ENCODE peak calls at places on chromosomes 12 and 14, in eight cellular contexts. One of them, this sample, is unnamed.

GRCh38 chr12:108611884-108612415 is 14.1 kb upstream of the TMEM119 start:
- DNase-seq in choroid plexus epithelial cell: peak
- DNase-seq in endodermal cell: peak
- DNase-seq in psoas muscle: no peak
- DNase-seq in gastrocnemius medialis: no peak
- DNase-seq in kidney epithelial cell: peak
- DNase-seq in IMR-90: peak
- DNase-seq in cardiac muscle cell: peak
- DNase-seq in this sample: peak

GRCh38 chr12:52147983-52148540 is 43.8 kb downstream of the KRT80 start:
- DNase-seq in choroid plexus epithelial cell: peak
- DNase-seq in endodermal cell: no peak
- DNase-seq in psoas muscle: no peak
- DNase-seq in gastrocnemius medialis: no peak
- DNase-seq in kidney epithelial cell: no peak
- DNase-seq in IMR-90: no peak
- DNase-seq in cardiac muscle cell: peak
- DNase-seq in this sample: no peak

GRCh38 chr12:15851919-15852318 is 30.3 kb upstream of the STRAP start:
- DNase-seq in choroid plexus epithelial cell: no peak
- DNase-seq in endodermal cell: no peak
- DNase-seq in psoas muscle: no peak
- DNase-seq in gastrocnemius medialis: no peak
- DNase-seq in kidney epithelial cell: no peak
- DNase-seq in IMR-90: no peak
- DNase-seq in cardiac muscle cell: no peak
- DNase-seq in this sample: no peak

GRCh38 chr12:52080403-52081201 is 1.1 kb downstream of the SMIM41 start:
- DNase-seq in choroid plexus epithelial cell: no peak
- DNase-seq in endodermal cell: no peak
- DNase-seq in psoas muscle: no peak
- DNase-seq in gastrocnemius medialis: no peak
- DNase-seq in kidney epithelial cell: no peak
- DNase-seq in IMR-90: no peak
- DNase-seq in cardiac muscle cell: no peak
- DNase-seq in this sample: no peak

GRCh38 chr12:108401964-108402363 is 62.9 kb upstream of the CMKLR1 start:
- DNase-seq in choroid plexus epithelial cell: no peak
- DNase-seq in endodermal cell: no peak
- DNase-seq in psoas muscle: no peak
- DNase-seq in gastrocnemius medialis: no peak
- DNase-seq in kidney epithelial cell: no peak
- DNase-seq in IMR-90: no peak
- DNase-seq in cardiac muscle cell: no peak
- DNase-seq in this sample: no peak

GRCh38 chr14:53295985-53296582 is 143.0 kb upstream of the DDHD1 start:
- DNase-seq in choroid plexus epithelial cell: peak
- DNase-seq in endodermal cell: no peak
- DNase-seq in psoas muscle: no peak
- DNase-seq in gastrocnemius medialis: no peak
- DNase-seq in kidney epithelial cell: no peak
- DNase-seq in IMR-90: peak
- DNase-seq in cardiac muscle cell: peak
- DNase-seq in this sample: no peak

GRCh38 chr12:6684609-6685008 is 4.6 kb downstream of the ZNF384 start:
- DNase-seq in choroid plexus epithelial cell: no peak
- DNase-seq in endodermal cell: peak
- DNase-seq in psoas muscle: no peak
- DNase-seq in gastrocnemius medialis: no peak
- DNase-seq in kidney epithelial cell: no peak
- DNase-seq in IMR-90: peak
- DNase-seq in cardiac muscle cell: peak
- DNase-seq in this sample: no peak

GRCh38 chr12:50197297-50197727 is 30.1 kb upstream of the CERS5 start:
- DNase-seq in choroid plexus epithelial cell: peak
- DNase-seq in endodermal cell: no peak
- DNase-seq in psoas muscle: no peak
- DNase-seq in gastrocnemius medialis: no peak
- DNase-seq in kidney epithelial cell: no peak
- DNase-seq in IMR-90: no peak
- DNase-seq in cardiac muscle cell: peak
- DNase-seq in this sample: no peak

DNA sequence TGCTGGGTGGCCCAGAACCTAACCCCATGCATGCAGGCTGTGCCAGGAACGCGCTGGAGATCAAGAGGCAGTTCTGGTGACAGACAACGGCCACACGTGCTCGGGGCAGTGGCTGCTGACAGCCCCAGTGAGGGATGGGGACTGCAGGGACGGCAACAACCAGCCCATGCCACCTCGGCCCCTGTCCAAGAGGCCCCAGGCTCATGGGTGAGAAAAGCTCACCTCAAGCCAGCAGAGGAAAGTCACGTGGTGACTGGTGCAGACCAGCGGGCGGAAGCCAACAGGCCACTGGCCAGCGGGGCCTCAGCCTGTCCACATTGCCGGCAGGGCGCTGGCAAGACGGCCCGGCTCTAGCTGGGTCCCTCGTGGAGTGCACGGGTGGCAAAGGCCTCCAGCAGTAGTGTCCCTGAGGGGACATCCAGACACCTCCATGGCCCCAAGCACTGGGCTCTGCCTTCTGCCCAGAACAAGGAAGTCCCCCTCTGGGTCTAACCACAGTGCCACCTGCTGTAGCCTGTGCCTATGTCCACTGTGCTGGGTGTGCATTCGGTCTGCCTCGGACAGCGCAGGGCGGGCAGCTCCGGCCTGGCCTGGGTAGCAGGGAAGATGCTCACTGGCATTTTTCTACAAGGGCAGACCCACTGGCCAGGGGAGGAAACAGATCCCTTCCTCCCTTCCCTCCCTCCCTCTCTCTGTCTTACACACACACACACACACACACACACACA is 134.1 kb downstream of the NCOR2 start:
- DNase-seq in choroid plexus epithelial cell: no peak
- DNase-seq in endodermal cell: no peak
- DNase-seq in psoas muscle: peak
- DNase-seq in gastrocnemius medialis: peak
- DNase-seq in kidney epithelial cell: no peak
- DNase-seq in IMR-90: no peak
- DNase-seq in cardiac muscle cell: no peak
- DNase-seq in this sample: no peak
- TF ChIP-seq CTCF in choroid plexus epithelial cell: no peak
- TF ChIP-seq CTCF in endodermal cell: no peak
- TF ChIP-seq CTCF in psoas muscle: peak
- TF ChIP-seq CTCF in gastrocnemius medialis: peak
- TF ChIP-seq CTCF in kidney epithelial cell: no peak
- TF ChIP-seq CTCF in IMR-90: no peak
- TF ChIP-seq CTCF in cardiac muscle cell: no peak
- TF ChIP-seq CTCF in this sample: no peak

DNA sequence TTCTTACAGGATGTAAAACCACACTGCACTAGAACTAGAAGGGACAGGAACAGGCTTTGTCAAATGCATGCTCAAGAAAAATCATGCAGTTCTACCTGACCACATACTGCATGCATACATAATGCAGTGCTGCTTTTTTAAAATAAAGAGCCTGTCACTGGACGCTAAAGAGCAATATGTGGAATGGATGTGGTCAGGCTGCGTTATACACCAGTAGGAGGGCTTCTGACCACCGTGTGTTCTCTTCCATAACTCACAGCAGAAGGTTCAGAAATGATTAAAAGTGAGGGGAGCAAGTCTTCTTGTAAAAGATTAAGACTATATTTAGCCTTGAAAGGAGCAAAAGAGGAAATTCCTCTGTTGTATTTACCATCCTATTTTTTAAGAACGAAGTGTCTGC is 392.0 kb downstream of the EMP1 start:
- DNase-seq in choroid plexus epithelial cell: no peak
- DNase-seq in endodermal cell: peak
- DNase-seq in psoas muscle: no peak
- DNase-seq in gastrocnemius medialis: no peak
- DNase-seq in kidney epithelial cell: no peak
- DNase-seq in IMR-90: no peak
- DNase-seq in cardiac muscle cell: no peak
- DNase-seq in this sample: no peak
- TF ChIP-seq CTCF in choroid plexus epithelial cell: no peak
- TF ChIP-seq CTCF in endodermal cell: no peak
- TF ChIP-seq CTCF in psoas muscle: no peak
- TF ChIP-seq CTCF in gastrocnemius medialis: no peak
- TF ChIP-seq CTCF in kidney epithelial cell: no peak
- TF ChIP-seq CTCF in IMR-90: no peak
- TF ChIP-seq CTCF in cardiac muscle cell: no peak
- TF ChIP-seq CTCF in this sample: no peak

DNA sequence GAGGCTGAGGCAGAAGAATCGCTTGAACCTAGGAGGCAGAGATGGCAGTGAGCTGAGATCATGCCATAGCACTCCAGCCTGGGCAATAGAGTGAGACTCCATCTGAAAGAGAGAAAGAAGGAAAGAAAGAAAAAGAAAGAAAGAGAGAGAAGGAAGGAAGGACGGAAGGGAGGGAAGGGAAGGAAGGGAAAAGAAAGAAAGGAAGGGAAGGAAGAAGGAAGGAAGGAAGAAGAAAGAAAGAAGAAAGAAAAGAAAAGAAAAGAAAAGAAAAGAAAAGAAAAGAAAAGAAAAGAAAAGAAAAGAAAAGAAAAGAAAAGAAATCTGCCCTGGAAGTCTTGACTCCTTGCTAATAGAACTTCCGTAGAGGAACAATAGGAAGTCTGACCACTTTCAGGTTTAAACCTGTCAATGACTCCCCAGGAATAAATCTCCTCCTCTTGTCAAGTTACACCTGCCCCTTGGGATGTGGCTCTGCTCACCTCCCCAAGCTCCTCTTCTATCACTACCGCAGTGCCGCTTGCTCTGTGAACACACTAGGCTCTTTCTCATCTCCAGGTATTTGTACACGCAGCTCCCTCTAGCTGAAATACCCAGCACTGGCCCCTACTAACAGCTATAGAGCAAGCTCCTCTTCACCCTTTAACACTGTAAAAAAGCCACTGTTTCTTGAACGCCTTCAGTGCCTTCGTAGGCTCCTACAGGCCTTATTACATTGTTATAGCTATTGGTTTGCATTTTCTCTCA is 773.1 kb upstream of the TBX3 start:
- DNase-seq in choroid plexus epithelial cell: peak
- DNase-seq in endodermal cell: peak
- DNase-seq in psoas muscle: no peak
- DNase-seq in gastrocnemius medialis: no peak
- DNase-seq in kidney epithelial cell: no peak
- DNase-seq in IMR-90: no peak
- DNase-seq in cardiac muscle cell: no peak
- DNase-seq in this sample: no peak
- TF ChIP-seq CTCF in choroid plexus epithelial cell: peak
- TF ChIP-seq CTCF in endodermal cell: peak
- TF ChIP-seq CTCF in psoas muscle: no peak
- TF ChIP-seq CTCF in gastrocnemius medialis: no peak
- TF ChIP-seq CTCF in kidney epithelial cell: no peak
- TF ChIP-seq CTCF in IMR-90: no peak
- TF ChIP-seq CTCF in cardiac muscle cell: no peak
- TF ChIP-seq CTCF in this sample: peak

GRCh38 chr12:103331643-103332042 is 164.1 kb downstream of the C12orf42 start:
- DNase-seq in choroid plexus epithelial cell: no peak
- DNase-seq in endodermal cell: no peak
- DNase-seq in psoas muscle: no peak
- DNase-seq in gastrocnemius medialis: no peak
- DNase-seq in kidney epithelial cell: no peak
- DNase-seq in IMR-90: no peak
- DNase-seq in cardiac muscle cell: no peak
- DNase-seq in this sample: no peak
- TF ChIP-seq CTCF in choroid plexus epithelial cell: no peak
- TF ChIP-seq CTCF in endodermal cell: peak
- TF ChIP-seq CTCF in psoas muscle: no peak
- TF ChIP-seq CTCF in gastrocnemius medialis: no peak
- TF ChIP-seq CTCF in kidney epithelial cell: no peak
- TF ChIP-seq CTCF in IMR-90: no peak
- TF ChIP-seq CTCF in cardiac muscle cell: no peak
- TF ChIP-seq CTCF in this sample: no peak

GRCh38 chr14:89936654-89937185 is 17.8 kb downstream of the EFCAB11 start:
- DNase-seq in choroid plexus epithelial cell: peak
- DNase-seq in endodermal cell: no peak
- DNase-seq in psoas muscle: no peak
- DNase-seq in gastrocnemius medialis: no peak
- DNase-seq in kidney epithelial cell: no peak
- DNase-seq in IMR-90: no peak
- DNase-seq in cardiac muscle cell: no peak
- DNase-seq in this sample: no peak
- TF ChIP-seq CTCF in choroid plexus epithelial cell: peak
- TF ChIP-seq CTCF in endodermal cell: peak
- TF ChIP-seq CTCF in psoas muscle: no peak
- TF ChIP-seq CTCF in gastrocnemius medialis: no peak
- TF ChIP-seq CTCF in kidney epithelial cell: no peak
- TF ChIP-seq CTCF in IMR-90: peak
- TF ChIP-seq CTCF in cardiac muscle cell: no peak
- TF ChIP-seq CTCF in this sample: peak

GRCh38 chr12:96902076-96902475 is 5.0 kb upstream of the NEDD1 start:
- DNase-seq in choroid plexus epithelial cell: peak
- DNase-seq in endodermal cell: no peak
- DNase-seq in psoas muscle: no peak
- DNase-seq in gastrocnemius medialis: no peak
- DNase-seq in kidney epithelial cell: no peak
- DNase-seq in IMR-90: no peak
- DNase-seq in cardiac muscle cell: no peak
- DNase-seq in this sample: no peak
- TF ChIP-seq CTCF in choroid plexus epithelial cell: peak
- TF ChIP-seq CTCF in endodermal cell: peak
- TF ChIP-seq CTCF in psoas muscle: no peak
- TF ChIP-seq CTCF in gastrocnemius medialis: no peak
- TF ChIP-seq CTCF in kidney epithelial cell: no peak
- TF ChIP-seq CTCF in IMR-90: peak
- TF ChIP-seq CTCF in cardiac muscle cell: no peak
- TF ChIP-seq CTCF in this sample: peak

GRCh38 chr12:77010637-77011548 is 54.5 kb downstream of the E2F7 start:
- DNase-seq in choroid plexus epithelial cell: peak
- DNase-seq in endodermal cell: peak
- DNase-seq in psoas muscle: peak
- DNase-seq in gastrocnemius medialis: peak
- DNase-seq in kidney epithelial cell: no peak
- DNase-seq in IMR-90: peak
- DNase-seq in cardiac muscle cell: peak
- DNase-seq in this sample: no peak
- TF ChIP-seq CTCF in choroid plexus epithelial cell: peak
- TF ChIP-seq CTCF in endodermal cell: peak
- TF ChIP-seq CTCF in psoas muscle: peak
- TF ChIP-seq CTCF in gastrocnemius medialis: peak
- TF ChIP-seq CTCF in kidney epithelial cell: peak
- TF ChIP-seq CTCF in IMR-90: peak
- TF ChIP-seq CTCF in cardiac muscle cell: peak
- TF ChIP-seq CTCF in this sample: peak